ENCODE peak calls at places on chromosomes 5 and 9, in five cellular contexts. C is Peyer's patch, M is T-helper 9 cell, B is astrocyte of the hippocampus, Q is NCI-H1092. X is an unnamed sample.

GRCh38 chr9:137478613-137479314 is 19.6 kb upstream of the NSMF start:
- DNase-seq in Q (peak; percentile 58), C (no peak), M (no peak), B (no peak), X (no peak)

GRCh38 chr9:129889936-129890717 is 54.9 kb downstream of the USP20 start:
- DNase-seq in Q (no peak), M (peak; percentile 48), B (no peak), C (peak; percentile 80), X (no peak)

GRCh38 chr5:169946743-169947142 is 33.6 kb downstream of the INSYN2B start:
- DNase-seq in B (no peak), C (no peak), M (no peak), Q (no peak), X (no peak)

GRCh38 chr9:34086889-34087288 is 38.2 kb upstream of the UBAP2 start:
- DNase-seq in M (no peak), C (no peak), Q (no peak), B (no peak), X (no peak)

GRCh38 chr5:57824047-57824446 is 341.4 kb upstream of the ACTBL2 start:
- DNase-seq in M (no peak), Q (no peak), C (no peak), B (peak; percentile 86), X (peak; percentile 97)

GRCh38 chr9:3608011-3608410 is 82.2 kb upstream of the RFX3 start:
- DNase-seq in B (no peak), M (no peak), Q (no peak), C (no peak), X (no peak)

GRCh38 chr5:171628344-171628743 is 157.3 kb upstream of the SMIM23 start:
- DNase-seq in Q (no peak), C (no peak), M (no peak), B (peak; percentile 26), X (no peak)

GRCh38 chr5:65674749-65675148 is 47.2 kb downstream of the SGTB start:
- DNase-seq in C (no peak), B (peak; percentile 16), M (no peak), Q (no peak), X (peak; percentile 7)

GRCh38 chr5:81817086-81817485 is 66.2 kb upstream of the SSBP2 start:
- DNase-seq in C (no peak), B (no peak), Q (no peak), M (no peak), X (no peak)

GRCh38 chr5:179836225-179837019 is 15.7 kb downstream of the SQSTM1 start:
- DNase-seq in M (peak; percentile 40), Q (no peak), C (no peak), B (no peak), X (no peak)

GRCh38 chr5:180347651-180348050 is 5.5 kb downstream of the GFPT2 start:
- DNase-seq in B (no peak), Q (no peak), M (no peak), C (no peak), X (no peak)

GRCh38 chr9:137487454-137488329 is 28.6 kb upstream of the NSMF start:
- DNase-seq in M (no peak), Q (peak; percentile 46), C (no peak), B (no peak), X (no peak)

GRCh38 chr5:68330564-68330963 is 115.0 kb downstream of the PIK3R1 start:
- DNase-seq in Q (no peak), M (no peak), B (no peak), C (no peak), X (peak; percentile 44)

GRCh38 chr9:4077499-4078102 is 222.3 kb downstream of the GLIS3 start:
- DNase-seq in C (peak; percentile 89), Q (peak; percentile 18), B (peak; percentile 82), M (peak; percentile 6), X (peak; percentile 71)

GRCh38 chr9:12923472-12924009 is 148.7 kb downstream of the LURAP1L start:
- DNase-seq in Q (no peak), B (peak; percentile 91), C (no peak), M (no peak), X (peak; percentile 5)

GRCh38 chr5:55551298-55551846 is 16.6 kb upstream of the PLPP1 start:
- DNase-seq in Q (no peak), B (no peak), C (no peak), M (no peak), X (peak; percentile 61)

GRCh38 chr5:30572279-30572678 is 621.2 kb upstream of the CDH6 start:
- DNase-seq in Q (no peak), M (no peak), B (peak; percentile 57), C (no peak), X (peak; percentile 1)

X was measured in epithelial cell of esophagus.